ENCODE peak calls at places on chromosomes 5 and 9, in five cellular contexts. One of them, this sample, is unnamed.

GRCh38 chr5:4540375-4541173 is 599.6 kb upstream of the ADAMTS16 start:
- DNase-seq in Karpas-422: no peak
- DNase-seq in CD8-positive, alpha-beta T cell: no peak
- DNase-seq in SK-N-SH: no peak
- DNase-seq in CD8-positive, alpha-beta memory T cell: no peak
- DNase-seq in this sample: no peak

GRCh38 chr9:137613259-137613658 is 5.5 kb upstream of the EHMT1 start:
- DNase-seq in Karpas-422: no peak
- DNase-seq in CD8-positive, alpha-beta T cell: no peak
- DNase-seq in SK-N-SH: no peak
- DNase-seq in CD8-positive, alpha-beta memory T cell: no peak
- DNase-seq in this sample: no peak

GRCh38 chr5:159135896-159136531 is 36.3 kb upstream of the EBF1 start:
- DNase-seq in Karpas-422: no peak
- DNase-seq in CD8-positive, alpha-beta T cell: no peak
- DNase-seq in SK-N-SH: no peak
- DNase-seq in CD8-positive, alpha-beta memory T cell: no peak
- DNase-seq in this sample: no peak

GRCh38 chr9:78572266-78572665 is 275.3 kb downstream of the PSAT1 start:
- DNase-seq in Karpas-422: no peak
- DNase-seq in CD8-positive, alpha-beta T cell: no peak
- DNase-seq in SK-N-SH: no peak
- DNase-seq in CD8-positive, alpha-beta memory T cell: no peak
- DNase-seq in this sample: no peak

GRCh38 chr5:115179068-115179958 is 9.6 kb upstream of the TRIM36 start:
- DNase-seq in Karpas-422: no peak
- DNase-seq in CD8-positive, alpha-beta T cell: no peak
- DNase-seq in SK-N-SH: peak
- DNase-seq in CD8-positive, alpha-beta memory T cell: no peak
- DNase-seq in this sample: no peak

GRCh38 chr9:127773245-127773644 is 5.2 kb downstream of the SH2D3C start:
- DNase-seq in Karpas-422: no peak
- DNase-seq in CD8-positive, alpha-beta T cell: no peak
- DNase-seq in SK-N-SH: no peak
- DNase-seq in CD8-positive, alpha-beta memory T cell: no peak
- DNase-seq in this sample: no peak

GRCh38 chr9:100087218-100087617 is 11.6 kb downstream of the ERP44 start:
- DNase-seq in Karpas-422: no peak
- DNase-seq in CD8-positive, alpha-beta T cell: no peak
- DNase-seq in SK-N-SH: no peak
- DNase-seq in CD8-positive, alpha-beta memory T cell: no peak
- DNase-seq in this sample: no peak

GRCh38 chr5:12668564-12668963 is 764.3 kb upstream of the CTNND2 start:
- DNase-seq in Karpas-422: no peak
- DNase-seq in CD8-positive, alpha-beta T cell: no peak
- DNase-seq in SK-N-SH: no peak
- DNase-seq in CD8-positive, alpha-beta memory T cell: no peak
- DNase-seq in this sample: no peak

GRCh38 chr5:83540105-83540504 is 68.6 kb downstream of the VCAN start:
- DNase-seq in Karpas-422: no peak
- DNase-seq in CD8-positive, alpha-beta T cell: no peak
- DNase-seq in SK-N-SH: no peak
- DNase-seq in CD8-positive, alpha-beta memory T cell: no peak
- DNase-seq in this sample: no peak

GRCh38 chr5:59039296-59040006 is 456.6 kb downstream of the RAB3C start:
- DNase-seq in Karpas-422: no peak
- DNase-seq in CD8-positive, alpha-beta T cell: peak
- DNase-seq in SK-N-SH: peak
- DNase-seq in CD8-positive, alpha-beta memory T cell: peak
- DNase-seq in this sample: peak

GRCh38 chr5:170534177-170534576 is 30.4 kb downstream of the KCNIP1 start:
- DNase-seq in Karpas-422: peak
- DNase-seq in CD8-positive, alpha-beta T cell: no peak
- DNase-seq in SK-N-SH: no peak
- DNase-seq in CD8-positive, alpha-beta memory T cell: no peak
- DNase-seq in this sample: no peak

GRCh38 chr9:93020785-93021670 is 37.5 kb upstream of the SUSD3 start:
- DNase-seq in Karpas-422: no peak
- DNase-seq in CD8-positive, alpha-beta T cell: peak
- DNase-seq in SK-N-SH: no peak
- DNase-seq in CD8-positive, alpha-beta memory T cell: peak
- DNase-seq in this sample: no peak

GRCh38 chr5:97075649-97076048 is 66.8 kb downstream of the LIX1 start:
- DNase-seq in Karpas-422: no peak
- DNase-seq in CD8-positive, alpha-beta T cell: no peak
- DNase-seq in SK-N-SH: no peak
- DNase-seq in CD8-positive, alpha-beta memory T cell: no peak
- DNase-seq in this sample: no peak

GRCh38 chr5:97077246-97077645 is 65.2 kb downstream of the LIX1 start:
- DNase-seq in Karpas-422: no peak
- DNase-seq in CD8-positive, alpha-beta T cell: no peak
- DNase-seq in SK-N-SH: no peak
- DNase-seq in CD8-positive, alpha-beta memory T cell: no peak
- DNase-seq in this sample: no peak

GRCh38 chr5:97076098-97076497 is 66.3 kb downstream of the LIX1 start:
- DNase-seq in Karpas-422: no peak
- DNase-seq in CD8-positive, alpha-beta T cell: no peak
- DNase-seq in SK-N-SH: no peak
- DNase-seq in CD8-positive, alpha-beta memory T cell: no peak
- DNase-seq in this sample: no peak

GRCh38 chr5:97074859-97075489 is 67.4 kb downstream of the LIX1 start:
- DNase-seq in Karpas-422: no peak
- DNase-seq in CD8-positive, alpha-beta T cell: no peak
- DNase-seq in SK-N-SH: no peak
- DNase-seq in CD8-positive, alpha-beta memory T cell: no peak
- DNase-seq in this sample: no peak

DNA sequence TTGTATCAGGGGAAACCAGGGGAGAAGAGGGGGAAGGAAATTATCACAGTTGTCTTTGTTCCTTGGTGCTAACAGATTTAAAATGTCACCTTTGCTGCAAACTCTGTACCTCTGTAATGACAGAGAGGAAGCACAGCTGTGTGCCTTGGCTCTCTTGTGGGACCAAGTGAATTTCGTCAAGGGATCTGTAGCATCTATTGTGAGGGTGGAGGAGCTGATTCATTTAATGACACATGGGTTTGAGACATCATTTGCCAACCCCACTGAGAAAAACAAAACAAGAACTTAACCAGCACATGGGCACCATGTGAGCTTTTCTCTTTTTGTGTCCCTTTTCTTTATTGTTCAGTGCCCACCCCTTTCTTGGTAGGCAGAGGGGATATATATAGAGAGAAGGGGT is 63.5 kb downstream of the LIX1 start:
- DNase-seq in Karpas-422: no peak
- DNase-seq in CD8-positive, alpha-beta T cell: no peak
- DNase-seq in SK-N-SH: no peak
- DNase-seq in CD8-positive, alpha-beta memory T cell: no peak
- DNase-seq in this sample: no peak
- H3K27ac ChIP-seq in Karpas-422: no peak
- H3K27ac ChIP-seq in CD8-positive, alpha-beta T cell: no peak
- H3K27ac ChIP-seq in SK-N-SH: no peak
- H3K27ac ChIP-seq in CD8-positive, alpha-beta memory T cell: no peak
- H3K27ac ChIP-seq in this sample: no peak

DNA sequence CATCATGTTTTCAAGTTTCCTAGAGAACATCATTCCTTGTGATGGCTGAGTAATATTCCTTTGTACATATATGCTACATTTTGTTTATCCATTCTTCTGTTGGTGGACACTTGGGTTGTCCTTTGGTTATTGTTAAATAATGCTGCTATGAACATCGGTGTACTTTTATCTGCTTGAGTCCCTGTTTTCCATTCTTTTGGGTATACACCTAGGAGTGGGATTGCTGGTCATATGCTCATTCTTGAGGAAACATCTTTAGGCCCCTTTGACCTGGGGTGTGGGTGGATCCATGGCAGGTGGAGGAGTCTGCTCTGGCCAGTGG is 25.3 kb downstream of the GALNT12 start:
- DNase-seq in Karpas-422: no peak
- DNase-seq in CD8-positive, alpha-beta T cell: no peak
- DNase-seq in SK-N-SH: no peak
- DNase-seq in CD8-positive, alpha-beta memory T cell: no peak
- DNase-seq in this sample: no peak
- H3K27ac ChIP-seq in Karpas-422: no peak
- H3K27ac ChIP-seq in CD8-positive, alpha-beta T cell: no peak
- H3K27ac ChIP-seq in SK-N-SH: no peak
- H3K27ac ChIP-seq in CD8-positive, alpha-beta memory T cell: peak
- H3K27ac ChIP-seq in this sample: no peak

GRCh38 chr9:109967651-109968331 is 187.8 kb downstream of the PALM2AKAP2 start:
- DNase-seq in Karpas-422: no peak
- DNase-seq in CD8-positive, alpha-beta T cell: no peak
- DNase-seq in SK-N-SH: no peak
- DNase-seq in CD8-positive, alpha-beta memory T cell: no peak
- DNase-seq in this sample: no peak

GRCh38 chr9:109968332-109968657 is 188.3 kb downstream of the PALM2AKAP2 start:
- DNase-seq in Karpas-422: no peak
- DNase-seq in CD8-positive, alpha-beta T cell: no peak
- DNase-seq in SK-N-SH: no peak
- DNase-seq in CD8-positive, alpha-beta memory T cell: no peak
- DNase-seq in this sample: no peak

GRCh38 chr9:109969559-109970237 is 189.7 kb downstream of the PALM2AKAP2 start:
- DNase-seq in Karpas-422: no peak
- DNase-seq in CD8-positive, alpha-beta T cell: no peak
- DNase-seq in SK-N-SH: no peak
- DNase-seq in CD8-positive, alpha-beta memory T cell: no peak
- DNase-seq in this sample: no peak

GRCh38 chr9:109966643-109967368 is 186.8 kb downstream of the PALM2AKAP2 start:
- DNase-seq in Karpas-422: no peak
- DNase-seq in CD8-positive, alpha-beta T cell: no peak
- DNase-seq in SK-N-SH: no peak
- DNase-seq in CD8-positive, alpha-beta memory T cell: no peak
- DNase-seq in this sample: no peak

GRCh38 chr9:109968702-109969450 is 188.9 kb downstream of the PALM2AKAP2 start:
- DNase-seq in Karpas-422: no peak
- DNase-seq in CD8-positive, alpha-beta T cell: no peak
- DNase-seq in SK-N-SH: no peak
- DNase-seq in CD8-positive, alpha-beta memory T cell: no peak
- DNase-seq in this sample: no peak
- H3K27ac ChIP-seq in Karpas-422: no peak
- H3K27ac ChIP-seq in CD8-positive, alpha-beta T cell: peak
- H3K27ac ChIP-seq in SK-N-SH: no peak
- H3K27ac ChIP-seq in CD8-positive, alpha-beta memory T cell: no peak
- H3K27ac ChIP-seq in this sample: no peak

GRCh38 chr5:79841172-79841571 is 149.9 kb downstream of the MTX3 start:
- DNase-seq in Karpas-422: no peak
- DNase-seq in CD8-positive, alpha-beta T cell: no peak
- DNase-seq in SK-N-SH: no peak
- DNase-seq in CD8-positive, alpha-beta memory T cell: no peak
- DNase-seq in this sample: no peak
- H3K27ac ChIP-seq in Karpas-422: no peak
- H3K27ac ChIP-seq in CD8-positive, alpha-beta T cell: no peak
- H3K27ac ChIP-seq in SK-N-SH: no peak
- H3K27ac ChIP-seq in CD8-positive, alpha-beta memory T cell: no peak
- H3K27ac ChIP-seq in this sample: no peak

GRCh38 chr5:71925608-71926091 is 181.6 kb upstream of the MAP1B start:
- DNase-seq in Karpas-422: no peak
- DNase-seq in CD8-positive, alpha-beta T cell: no peak
- DNase-seq in SK-N-SH: no peak
- DNase-seq in CD8-positive, alpha-beta memory T cell: no peak
- DNase-seq in this sample: no peak

GRCh38 chr5:71924325-71924724 is 182.9 kb upstream of the MAP1B start:
- DNase-seq in Karpas-422: no peak
- DNase-seq in CD8-positive, alpha-beta T cell: no peak
- DNase-seq in SK-N-SH: no peak
- DNase-seq in CD8-positive, alpha-beta memory T cell: no peak
- DNase-seq in this sample: no peak

GRCh38 chr5:71922584-71923106 is 184.6 kb upstream of the MAP1B start:
- DNase-seq in Karpas-422: no peak
- DNase-seq in CD8-positive, alpha-beta T cell: no peak
- DNase-seq in SK-N-SH: no peak
- DNase-seq in CD8-positive, alpha-beta memory T cell: no peak
- DNase-seq in this sample: no peak

GRCh38 chr5:71924980-71925379 is 182.3 kb upstream of the MAP1B start:
- DNase-seq in Karpas-422: no peak
- DNase-seq in CD8-positive, alpha-beta T cell: no peak
- DNase-seq in SK-N-SH: no peak
- DNase-seq in CD8-positive, alpha-beta memory T cell: no peak
- DNase-seq in this sample: no peak

GRCh38 chr5:71923755-71924154 is 183.5 kb upstream of the MAP1B start:
- DNase-seq in Karpas-422: no peak
- DNase-seq in CD8-positive, alpha-beta T cell: no peak
- DNase-seq in SK-N-SH: no peak
- DNase-seq in CD8-positive, alpha-beta memory T cell: no peak
- DNase-seq in this sample: no peak
- H3K27ac ChIP-seq in Karpas-422: no peak
- H3K27ac ChIP-seq in CD8-positive, alpha-beta T cell: no peak
- H3K27ac ChIP-seq in SK-N-SH: peak
- H3K27ac ChIP-seq in CD8-positive, alpha-beta memory T cell: no peak
- H3K27ac ChIP-seq in this sample: no peak

DNA sequence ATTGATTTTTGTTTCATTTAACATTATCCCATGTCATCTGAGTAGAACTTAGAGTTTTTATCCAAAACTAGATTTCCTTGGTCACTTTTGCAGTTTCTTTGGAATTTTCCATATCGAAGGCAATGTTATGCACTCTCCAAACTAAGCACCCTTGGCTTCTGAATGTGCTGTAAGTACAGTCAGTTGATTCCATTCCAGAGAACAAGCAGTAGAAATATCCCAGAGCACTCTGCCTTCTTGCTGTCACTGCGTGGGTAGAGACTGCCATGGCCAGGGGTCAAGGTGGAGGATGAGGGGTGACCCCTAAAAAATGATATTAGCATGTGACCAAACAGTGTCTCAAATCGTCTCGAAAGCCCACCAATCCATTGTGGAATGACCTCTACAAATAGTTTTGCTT is 36.2 kb downstream of the PIP5K1B start:
- DNase-seq in Karpas-422: no peak
- DNase-seq in CD8-positive, alpha-beta T cell: no peak
- DNase-seq in SK-N-SH: no peak
- DNase-seq in CD8-positive, alpha-beta memory T cell: no peak
- DNase-seq in this sample: no peak
- H3K27ac ChIP-seq in Karpas-422: no peak
- H3K27ac ChIP-seq in CD8-positive, alpha-beta T cell: no peak
- H3K27ac ChIP-seq in SK-N-SH: no peak
- H3K27ac ChIP-seq in CD8-positive, alpha-beta memory T cell: no peak
- H3K27ac ChIP-seq in this sample: no peak

This sample was measured in substantia nigra.